ENCODE peak calls at places on chromosomes 2 and 18, in four cellular contexts. D, R, J and O are unnamed samples.

GRCh38 chr2:118521960-118522359 is 325.5 kb downstream of the EN1 start:
- DNase-seq in D (no peak), R (no peak), J (no peak), O (no peak)

GRCh38 chr2:84048964-84049363 is 410.1 kb downstream of the SUCLG1 start:
- DNase-seq in D (no peak), R (no peak), J (no peak), O (no peak)

GRCh38 chr2:240397924-240398611 is 37.4 kb upstream of the GPC1 start:
- DNase-seq in D (no peak), R (peak; percentile 31), J (no peak), O (no peak)

GRCh38 chr2:85978883-85979780 is 90.3 kb upstream of the ST3GAL5 start:
- DNase-seq in D (no peak), R (no peak), J (no peak), O (no peak)

GRCh38 chr2:26712486-26713465 is 20.3 kb downstream of the KCNK3 start:
- DNase-seq in D (peak; percentile 40), R (no peak), J (no peak), O (no peak)

GRCh38 chr2:138641277-138641676 is 138.9 kb downstream of the NXPH2 start:
- DNase-seq in D (no peak), R (no peak), J (no peak), O (no peak)

GRCh38 chr18:23194969-23195957 is 60.0 kb downstream of the CABLES1 start:
- DNase-seq in D (no peak), R (no peak), J (no peak), O (no peak)

GRCh38 chr18:42281124-42281523 is 326.1 kb downstream of the PIK3C3 start:
- DNase-seq in D (no peak), R (no peak), J (no peak), O (no peak)

GRCh38 chr2:29753676-29754444 is 167.5 kb downstream of the ALK start:
- DNase-seq in D (no peak), R (peak; percentile 88), J (no peak), O (no peak)

GRCh38 chr2:169928463-169928864 is 101.2 kb downstream of the UBR3 start:
- DNase-seq in D (no peak), R (peak; percentile 67), J (peak; percentile 62), O (no peak)

GRCh38 chr2:230330206-230330605 is 3.2 kb downstream of the SP140L start:
- DNase-seq in D (no peak), R (no peak), J (no peak), O (no peak)